ENCODE peak calls at places on chromosomes 11 and 22, in five cellular contexts. Q, F, S, X and T are unnamed samples.

GRCh38 chr11:67085617-67086016 is 29.0 kb downstream of the RHOD start:
- DNase-seq in S (no peak), X (no peak), Q (no peak), F (no peak), T (no peak)

GRCh38 chr11:29184939-29185890 is 831.6 kb downstream of the KCNA4 start:
- DNase-seq in Q (no peak), X (no peak), F (peak), S (no peak), T (no peak)

GRCh38 chr11:69880803-69881445 is 61.7 kb upstream of the FGF3 start:
- DNase-seq in F (no peak), Q (no peak), S (no peak), X (no peak), T (no peak)

GRCh38 chr11:65766535-65766934 is 14.2 kb downstream of the AP5B1 start:
- DNase-seq in X (no peak), Q (no peak), S (no peak), F (peak), T (no peak)

GRCh38 chr11:62128835-62129234 is 5.0 kb downstream of the INCENP start:
- DNase-seq in Q (no peak), X (no peak), S (no peak), F (no peak), T (no peak)

GRCh38 chr11:75028321-75029097 is 39.8 kb downstream of the NEU3 start:
- DNase-seq in S (no peak), F (no peak), Q (peak), X (no peak), T (no peak)

GRCh38 chr11:30561691-30562412 is 24.3 kb downstream of the MPPED2 start:
- DNase-seq in S (no peak), F (no peak), Q (no peak), X (no peak), T (no peak)

GRCh38 chr11:80365315-80365714 is 924.5 kb upstream of the TENM4 start:
- DNase-seq in X (no peak), S (no peak), Q (no peak), F (no peak), T (no peak)

GRCh38 chr22:43944670-43945430 is 10.4 kb upstream of the SAMM50 start:
- DNase-seq in X (no peak), S (no peak), F (no peak), Q (no peak), T (no peak)

GRCh38 chr11:45921561-45922424 is 663 bp upstream of the LARGE2 start:
- DNase-seq in X (peak), F (no peak), Q (no peak), S (peak), T (peak)

GRCh38 chr11:77821349-77821851 is 456 bp downstream of the AAMDC start:
- DNase-seq in S (peak), F (peak), Q (no peak), X (peak), T (peak)

GRCh38 chr11:28619870-28620540 is 511.8 kb downstream of the METTL15 start:
- DNase-seq in F (peak), S (no peak), Q (no peak), X (no peak), T (no peak)

GRCh38 chr11:77191823-77192495 is 63.9 kb downstream of the MYO7A start:
- DNase-seq in F (peak), X (peak), S (peak), Q (peak), T (peak)